ENCODE peak calls at places on chromosomes 3 and 15, in nine cellular contexts. R is cardiac muscle cell, A is prostate gland, K is HCT116, O is epithelial cell of esophagus, V is endothelial cell, N is Calu3, E is HFFc6, S is A549. I is an unnamed sample.

GRCh38 chr3:196096382-196096953 is 14.6 kb upstream of the TFRC start:
- DNase-seq in R (no peak), A (peak), K (no peak), O (no peak), V (no peak), N (no peak), E (no peak), S (no peak), I (no peak)

GRCh38 chr3:167649731-167650130 is 4.0 kb downstream of the WDR49 start:
- DNase-seq in R (no peak), A (no peak), K (no peak), O (no peak), V (no peak), N (no peak), E (no peak), S (no peak), I (no peak)

GRCh38 chr3:49327485-49327884 is 12.4 kb downstream of the USP4 start:
- DNase-seq in R (no peak), A (no peak), K (no peak), O (no peak), V (no peak), N (no peak), E (no peak), S (no peak), I (peak)

GRCh38 chr3:24004171-24004938 is 59.3 kb downstream of the NR1D2 start:
- DNase-seq in R (no peak), A (no peak), K (no peak), O (peak), V (no peak), N (no peak), E (no peak), S (no peak), I (peak)

GRCh38 chr15:92665100-92665555 is 9.6 kb upstream of the FAM174B start:
- DNase-seq in R (peak), A (no peak), K (no peak), O (no peak), V (no peak), N (no peak), E (peak), S (no peak), I (peak)

GRCh38 chr15:72398648-72399047 is 543 bp downstream of the TMEM202 start:
- DNase-seq in R (no peak), A (no peak), K (no peak), O (no peak), V (no peak), N (no peak), E (no peak), S (no peak), I (no peak)

GRCh38 chr3:173140986-173141385 is at the start of gene SPATA16:
- DNase-seq in R (no peak), A (no peak), K (no peak), O (no peak), V (no peak), N (no peak), E (no peak), S (no peak), I (no peak)

GRCh38 chr15:63915209-63915887 is 81.6 kb upstream of the HERC1 start:
- DNase-seq in R (no peak), A (no peak), K (no peak), O (peak), V (no peak), N (no peak), E (no peak), S (no peak), I (no peak)

GRCh38 chr15:42495361-42496212 is at the start of gene SNAP23:
- DNase-seq in R (peak), A (peak), K (peak), O (peak), V (peak), N (peak), E (peak), S (peak), I (peak)

GRCh38 chr3:71317749-71318458 is 265.6 kb downstream of the FOXP1 start:
- DNase-seq in R (no peak), A (no peak), K (no peak), O (no peak), V (no peak), N (no peak), E (no peak), S (no peak), I (no peak)

GRCh38 chr3:71282976-71283375 is 300.6 kb downstream of the FOXP1 start:
- DNase-seq in R (no peak), A (no peak), K (no peak), O (no peak), V (no peak), N (no peak), E (no peak), S (no peak), I (no peak)

GRCh38 chr3:171654809-171655208 is 155.5 kb downstream of the PLD1 start:
- DNase-seq in R (peak), A (peak), K (no peak), O (peak), V (no peak), N (no peak), E (no peak), S (no peak), I (peak)

GRCh38 chr15:67127925-67128324 is 62.5 kb downstream of the SMAD3 start:
- DNase-seq in R (peak), A (no peak), K (peak), O (peak), V (no peak), N (no peak), E (peak), S (peak), I (peak)

GRCh38 chr3:11641683-11642407 is 1.9 kb downstream of the VGLL4 start:
- DNase-seq in R (peak), A (no peak), K (no peak), O (peak), V (no peak), N (no peak), E (peak), S (peak), I (peak)

GRCh38 chr3:167870743-167871142 is 135.2 kb downstream of the SERPINI1 start:
- DNase-seq in R (no peak), A (no peak), K (no peak), O (no peak), V (no peak), N (no peak), E (no peak), S (no peak), I (no peak)

GRCh38 chr15:83380682-83381081 is 66.5 kb upstream of the SH3GL3 start:
- DNase-seq in R (peak), A (peak), K (peak), O (peak), V (peak), N (peak), E (peak), S (peak), I (peak)

GRCh38 chr15:34223904-34224596 is 766 bp upstream of the EMC4 start:
- DNase-seq in R (peak), A (no peak), K (no peak), O (no peak), V (no peak), N (no peak), E (peak), S (peak), I (peak)

GRCh38 chr15:88440021-88440420 is 27.2 kb downstream of the MRPL46 start:
- DNase-seq in R (peak), A (no peak), K (no peak), O (peak), V (no peak), N (peak), E (peak), S (no peak), I (peak)

GRCh38 chr15:68315495-68316007 is 38.0 kb downstream of the FEM1B start:
- DNase-seq in R (peak), A (no peak), K (no peak), O (no peak), V (peak), N (no peak), E (no peak), S (no peak), I (no peak)

GRCh38 chr15:82904574-82904973 is 47.9 kb downstream of the HOMER2 start:
- DNase-seq in R (no peak), A (no peak), K (no peak), O (no peak), V (no peak), N (no peak), E (no peak), S (no peak), I (no peak)

GRCh38 chr15:23422946-23423708 is 23.9 kb downstream of the GOLGA6L2 start:
- DNase-seq in R (peak), A (no peak), K (no peak), O (no peak), V (no peak), N (no peak), E (no peak), S (no peak), I (peak)

GRCh38 chr3:160331127-160331937 is 67.7 kb downstream of the IFT80 start:
- DNase-seq in R (peak), A (no peak), K (peak), O (peak), V (no peak), N (peak), E (peak), S (peak), I (peak)

GRCh38 chr3:135503429-135504083 is 462.0 kb upstream of the PPP2R3A start:
- DNase-seq in R (peak), A (peak), K (peak), O (peak), V (peak), N (peak), E (peak), S (peak), I (peak)

GRCh38 chr3:16723994-16724393 is 118.8 kb upstream of the DAZL start:
- DNase-seq in R (peak), A (no peak), K (peak), O (peak), V (peak), N (no peak), E (peak), S (no peak), I (peak)

GRCh38 chr15:72855791-72856190 is 72.2 kb upstream of the ADPGK start:
- DNase-seq in R (no peak), A (no peak), K (no peak), O (no peak), V (no peak), N (no peak), E (no peak), S (no peak), I (no peak)

GRCh38 chr3:184456476-184456875 is 76.6 kb downstream of the CHRD start:
- DNase-seq in R (no peak), A (no peak), K (no peak), O (no peak), V (no peak), N (no peak), E (no peak), S (no peak), I (no peak)

GRCh38 chr3:155064920-155065319 is 15.2 kb upstream of the MME start:
- DNase-seq in R (peak), A (no peak), K (no peak), O (no peak), V (no peak), N (no peak), E (no peak), S (no peak), I (peak)

GRCh38 chr3:43379343-43379742 is 93.0 kb downstream of the SNRK start:
- DNase-seq in R (peak), A (no peak), K (no peak), O (no peak), V (no peak), N (no peak), E (peak), S (no peak), I (no peak)

GRCh38 chr15:60582370-60583036 is 103.6 kb upstream of the ICE2 start:
- DNase-seq in R (peak), A (no peak), K (no peak), O (no peak), V (no peak), N (no peak), E (no peak), S (no peak), I (peak)

GRCh38 chr3:66036586-66037061 is 2.1 kb downstream of the MAGI1 start:
- DNase-seq in R (peak), A (no peak), K (no peak), O (no peak), V (no peak), N (peak), E (no peak), S (no peak), I (no peak)

GRCh38 chr3:6640907-6641306 is 220.0 kb upstream of the GRM7 start:
- DNase-seq in R (no peak), A (no peak), K (no peak), O (no peak), V (no peak), N (no peak), E (no peak), S (no peak), I (no peak)

GRCh38 chr3:141231101-141231922 is at the start of gene PXYLP1:
- DNase-seq in R (peak), A (peak), K (peak), O (peak), V (peak), N (peak), E (peak), S (peak), I (peak)

GRCh38 chr3:43013743-43014155 is 34.6 kb downstream of the GASK1A start:
- DNase-seq in R (no peak), A (no peak), K (no peak), O (no peak), V (no peak), N (no peak), E (no peak), S (no peak), I (no peak)

GRCh38 chr15:92709064-92709463 is 53.5 kb upstream of the FAM174B start:
- DNase-seq in R (peak), A (peak), K (no peak), O (peak), V (no peak), N (no peak), E (no peak), S (no peak), I (no peak)

GRCh38 chr15:91186892-91187644 is 87.0 kb downstream of the SV2B start:
- DNase-seq in R (peak), A (no peak), K (no peak), O (peak), V (peak), N (peak), E (no peak), S (no peak), I (peak)

GRCh38 chr15:66677336-66677735 is 24.7 kb upstream of the SMAD6 start:
- DNase-seq in R (no peak), A (no peak), K (no peak), O (no peak), V (no peak), N (no peak), E (no peak), S (no peak), I (no peak)

GRCh38 chr3:58973796-58974195 is 76.0 kb downstream of the CFAP20DC start:
- DNase-seq in R (peak), A (no peak), K (no peak), O (peak), V (no peak), N (no peak), E (no peak), S (no peak), I (peak)

GRCh38 chr3:149964296-149964695 is 6.4 kb downstream of the PFN2 start:
- DNase-seq in R (peak), A (no peak), K (no peak), O (no peak), V (no peak), N (no peak), E (no peak), S (no peak), I (no peak)

GRCh38 chr3:149968216-149968615 is 2.5 kb downstream of the PFN2 start:
- DNase-seq in R (no peak), A (no peak), K (no peak), O (peak), V (peak), N (peak), E (no peak), S (no peak), I (peak)

GRCh38 chr3:149965278-149965677 is 5.4 kb downstream of the PFN2 start:
- DNase-seq in R (peak), A (no peak), K (no peak), O (no peak), V (no peak), N (no peak), E (no peak), S (no peak), I (no peak)

GRCh38 chr3:149969110-149969944 is 1.4 kb downstream of the PFN2 start:
- DNase-seq in R (peak), A (peak), K (peak), O (peak), V (peak), N (peak), E (peak), S (peak), I (peak)

GRCh38 chr3:149967067-149967685 is 3.5 kb downstream of the PFN2 start:
- DNase-seq in R (peak), A (no peak), K (peak), O (peak), V (no peak), N (no peak), E (peak), S (peak), I (peak)
- TF ChIP-seq CTCF in R (peak), A (peak), K (peak), O (peak), V (peak), N (peak), E (peak), S (peak), I (peak)

DNA sequence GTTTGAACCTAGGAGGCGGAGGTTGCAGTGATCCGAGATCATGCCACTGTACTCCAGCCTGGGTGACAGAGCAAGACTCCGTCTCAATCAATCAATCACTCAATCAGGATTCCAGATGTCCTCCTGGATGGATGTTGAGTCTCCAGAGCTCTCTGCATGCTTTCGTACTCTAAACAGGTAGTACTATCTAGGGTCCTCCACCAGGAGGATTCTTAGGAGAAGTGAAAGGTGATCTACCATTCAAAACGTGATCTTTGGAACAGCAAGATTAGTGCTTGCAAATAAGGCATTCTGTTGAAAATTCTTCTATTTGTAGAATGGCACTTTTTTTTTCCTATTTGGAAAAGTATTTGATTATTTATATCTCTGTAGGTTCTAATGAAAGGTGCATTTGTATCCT is 34.3 kb downstream of the CNOT10 start:
- DNase-seq in R (no peak), A (no peak), K (no peak), O (no peak), V (no peak), N (no peak), E (no peak), S (no peak), I (no peak)
- TF ChIP-seq CTCF in R (no peak), A (no peak), K (no peak), O (no peak), V (no peak), N (no peak), E (no peak), S (no peak), I (no peak)

DNA sequence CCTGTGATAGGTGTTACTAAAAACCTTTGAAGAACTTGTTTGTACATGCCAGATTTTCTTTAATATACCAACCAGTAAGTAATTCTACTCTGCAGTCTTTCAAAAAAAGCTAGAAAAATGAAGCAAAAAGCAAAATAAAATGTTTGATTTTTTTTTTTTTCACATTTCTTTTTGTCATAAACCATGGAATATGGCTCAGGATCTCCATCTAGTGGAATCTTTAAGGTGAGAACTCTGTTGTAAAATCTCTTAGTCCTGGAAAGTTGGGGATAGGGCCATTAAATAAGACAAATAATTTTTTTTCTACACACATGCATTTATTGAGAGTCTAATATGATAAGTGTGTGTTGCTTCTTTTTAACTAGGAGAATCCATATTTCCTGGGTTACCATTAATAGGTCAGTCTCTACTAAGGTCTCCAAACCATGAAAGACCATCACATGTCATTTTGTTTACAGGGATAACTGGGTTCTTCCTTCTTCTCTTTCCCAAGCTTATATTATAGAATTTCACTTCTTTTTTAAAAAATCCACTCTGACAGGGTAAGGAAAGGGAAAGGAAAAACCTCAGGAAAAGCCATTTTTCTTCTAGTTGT is 84.6 kb downstream of the SLC9A9 start:
- DNase-seq in R (peak), A (no peak), K (no peak), O (peak), V (no peak), N (no peak), E (no peak), S (no peak), I (peak)
- TF ChIP-seq CTCF in R (peak), A (no peak), K (peak), O (peak), V (peak), N (no peak), E (peak), S (peak), I (peak)

GRCh38 chr3:72993391-72993790 is 3.2 kb upstream of the PPP4R2 start:
- DNase-seq in R (no peak), A (no peak), K (no peak), O (no peak), V (peak), N (no peak), E (no peak), S (no peak), I (no peak)
- TF ChIP-seq CTCF in R (no peak), A (no peak), K (peak), O (no peak), V (no peak), N (no peak), E (peak), S (no peak), I (no peak)

GRCh38 chr3:32571192-32571485 is 481 bp upstream of the DYNC1LI1 start:
- DNase-seq in R (no peak), A (no peak), K (no peak), O (peak), V (no peak), N (no peak), E (no peak), S (no peak), I (no peak)

GRCh38 chr3:32568953-32569352 is 1.7 kb downstream of the DYNC1LI1 start:
- DNase-seq in R (no peak), A (no peak), K (no peak), O (peak), V (no peak), N (no peak), E (no peak), S (no peak), I (no peak)

GRCh38 chr3:32564195-32564594 is 6.5 kb downstream of the DYNC1LI1 start:
- DNase-seq in R (peak), A (no peak), K (no peak), O (no peak), V (no peak), N (no peak), E (no peak), S (no peak), I (no peak)

GRCh38 chr3:32570426-32571191 is at the start of gene DYNC1LI1:
- DNase-seq in R (peak), A (peak), K (peak), O (peak), V (peak), N (peak), E (peak), S (peak), I (peak)

GRCh38 chr3:32569540-32570425 is 875 bp downstream of the DYNC1LI1 start:
- DNase-seq in R (peak), A (no peak), K (no peak), O (peak), V (peak), N (peak), E (peak), S (peak), I (peak)
- TF ChIP-seq CTCF in R (no peak), A (no peak), K (no peak), O (no peak), V (no peak), N (no peak), E (no peak), S (no peak), I (no peak)